ENCODE peak calls at places on chromosome 15, in seven cellular contexts. One of them, this sample, is unnamed.

GRCh38 chr15:100873029-100873677 is 6.5 kb upstream of the ALDH1A3 start:
- DNase-seq in AG08395: peak
- DNase-seq in omental fat pad: peak
- DNase-seq in tibial artery: no peak
- DNase-seq in cardiac fibroblast: peak
- DNase-seq in GM23248: peak
- DNase-seq in LoVo: peak
- DNase-seq in this sample: peak

GRCh38 chr15:84818221-84819131 is 1.3 kb downstream of the ALPK3 start:
- DNase-seq in AG08395: no peak
- DNase-seq in omental fat pad: no peak
- DNase-seq in tibial artery: peak
- DNase-seq in cardiac fibroblast: peak
- DNase-seq in GM23248: peak
- DNase-seq in LoVo: no peak
- DNase-seq in this sample: peak

GRCh38 chr15:90860942-90861675 is 7.3 kb upstream of the FURIN start:
- DNase-seq in AG08395: no peak
- DNase-seq in omental fat pad: no peak
- DNase-seq in tibial artery: no peak
- DNase-seq in cardiac fibroblast: no peak
- DNase-seq in GM23248: no peak
- DNase-seq in LoVo: no peak
- DNase-seq in this sample: no peak

GRCh38 chr15:69554321-69554961 is 101.8 kb downstream of the RPLP1 start:
- DNase-seq in AG08395: no peak
- DNase-seq in omental fat pad: no peak
- DNase-seq in tibial artery: no peak
- DNase-seq in cardiac fibroblast: peak
- DNase-seq in GM23248: no peak
- DNase-seq in LoVo: peak
- DNase-seq in this sample: no peak

GRCh38 chr15:68430471-68431036 is 1.4 kb downstream of the ITGA11 start:
- DNase-seq in AG08395: no peak
- DNase-seq in omental fat pad: no peak
- DNase-seq in tibial artery: peak
- DNase-seq in cardiac fibroblast: no peak
- DNase-seq in GM23248: peak
- DNase-seq in LoVo: no peak
- DNase-seq in this sample: no peak

GRCh38 chr15:67013696-67014095 is 51.7 kb upstream of the SMAD3 start:
- DNase-seq in AG08395: no peak
- DNase-seq in omental fat pad: no peak
- DNase-seq in tibial artery: no peak
- DNase-seq in cardiac fibroblast: peak
- DNase-seq in GM23248: no peak
- DNase-seq in LoVo: no peak
- DNase-seq in this sample: peak

GRCh38 chr15:65381445-65382145 is 3.8 kb upstream of the IGDCC3 start:
- DNase-seq in AG08395: no peak
- DNase-seq in omental fat pad: no peak
- DNase-seq in tibial artery: no peak
- DNase-seq in cardiac fibroblast: no peak
- DNase-seq in GM23248: no peak
- DNase-seq in LoVo: no peak
- DNase-seq in this sample: no peak

GRCh38 chr15:79310612-79310984 is 314 bp upstream of the TMED3 start:
- DNase-seq in AG08395: no peak
- DNase-seq in omental fat pad: no peak
- DNase-seq in tibial artery: no peak
- DNase-seq in cardiac fibroblast: peak
- DNase-seq in GM23248: peak
- DNase-seq in LoVo: no peak
- DNase-seq in this sample: peak

GRCh38 chr15:69973102-69973714 is 124.5 kb downstream of the TLE3 start:
- DNase-seq in AG08395: peak
- DNase-seq in omental fat pad: no peak
- DNase-seq in tibial artery: no peak
- DNase-seq in cardiac fibroblast: peak
- DNase-seq in GM23248: peak
- DNase-seq in LoVo: peak
- DNase-seq in this sample: peak

GRCh38 chr15:85973584-85974347 is 105.9 kb upstream of the AGBL1 start:
- DNase-seq in AG08395: no peak
- DNase-seq in omental fat pad: no peak
- DNase-seq in tibial artery: no peak
- DNase-seq in cardiac fibroblast: no peak
- DNase-seq in GM23248: no peak
- DNase-seq in LoVo: no peak
- DNase-seq in this sample: peak

GRCh38 chr15:85583404-85584390 is 203.3 kb downstream of the AKAP13 start:
- DNase-seq in AG08395: peak
- DNase-seq in omental fat pad: no peak
- DNase-seq in tibial artery: no peak
- DNase-seq in cardiac fibroblast: peak
- DNase-seq in GM23248: no peak
- DNase-seq in LoVo: peak
- DNase-seq in this sample: no peak

GRCh38 chr15:51499379-51499976 is 123.1 kb downstream of the DMXL2 start:
- DNase-seq in AG08395: peak
- DNase-seq in omental fat pad: no peak
- DNase-seq in tibial artery: no peak
- DNase-seq in cardiac fibroblast: peak
- DNase-seq in GM23248: peak
- DNase-seq in LoVo: no peak
- DNase-seq in this sample: peak

GRCh38 chr15:69408841-69409240 is 5.3 kb upstream of the KIF23 start:
- DNase-seq in AG08395: no peak
- DNase-seq in omental fat pad: no peak
- DNase-seq in tibial artery: no peak
- DNase-seq in cardiac fibroblast: no peak
- DNase-seq in GM23248: no peak
- DNase-seq in LoVo: no peak
- DNase-seq in this sample: no peak

GRCh38 chr15:60004019-60004845 is at the start of gene FOXB1:
- DNase-seq in AG08395: no peak
- DNase-seq in omental fat pad: no peak
- DNase-seq in tibial artery: no peak
- DNase-seq in cardiac fibroblast: no peak
- DNase-seq in GM23248: no peak
- DNase-seq in LoVo: no peak
- DNase-seq in this sample: no peak

GRCh38 chr15:87518957-87519356 is 737.6 kb downstream of the NTRK3 start:
- DNase-seq in AG08395: no peak
- DNase-seq in omental fat pad: no peak
- DNase-seq in tibial artery: no peak
- DNase-seq in cardiac fibroblast: no peak
- DNase-seq in GM23248: no peak
- DNase-seq in LoVo: no peak
- DNase-seq in this sample: no peak

GRCh38 chr15:67091073-67091965 is 25.9 kb downstream of the SMAD3 start:
- DNase-seq in AG08395: peak
- DNase-seq in omental fat pad: peak
- DNase-seq in tibial artery: no peak
- DNase-seq in cardiac fibroblast: peak
- DNase-seq in GM23248: peak
- DNase-seq in LoVo: no peak
- DNase-seq in this sample: peak

GRCh38 chr15:84658080-84658787 is at the start of gene NMB:
- DNase-seq in AG08395: peak
- DNase-seq in omental fat pad: peak
- DNase-seq in tibial artery: peak
- DNase-seq in cardiac fibroblast: peak
- DNase-seq in GM23248: peak
- DNase-seq in LoVo: peak
- DNase-seq in this sample: peak

GRCh38 chr15:60091150-60091549 is 87.0 kb downstream of the FOXB1 start:
- DNase-seq in AG08395: peak
- DNase-seq in omental fat pad: no peak
- DNase-seq in tibial artery: no peak
- DNase-seq in cardiac fibroblast: peak
- DNase-seq in GM23248: peak
- DNase-seq in LoVo: peak
- DNase-seq in this sample: peak

GRCh38 chr15:40092416-40093223 is 16.1 kb downstream of the BMF start:
- DNase-seq in AG08395: peak
- DNase-seq in omental fat pad: no peak
- DNase-seq in tibial artery: peak
- DNase-seq in cardiac fibroblast: peak
- DNase-seq in GM23248: peak
- DNase-seq in LoVo: peak
- DNase-seq in this sample: peak

GRCh38 chr15:63256433-63256884 is 20.9 kb upstream of the APH1B start:
- DNase-seq in AG08395: peak
- DNase-seq in omental fat pad: no peak
- DNase-seq in tibial artery: no peak
- DNase-seq in cardiac fibroblast: peak
- DNase-seq in GM23248: peak
- DNase-seq in LoVo: peak
- DNase-seq in this sample: peak

GRCh38 chr15:38690737-38691332 is 126.2 kb upstream of the RASGRP1 start:
- DNase-seq in AG08395: peak
- DNase-seq in omental fat pad: peak
- DNase-seq in tibial artery: peak
- DNase-seq in cardiac fibroblast: peak
- DNase-seq in GM23248: peak
- DNase-seq in LoVo: peak
- DNase-seq in this sample: peak

GRCh38 chr15:92848852-92849598 is 51.1 kb upstream of the CHD2 start:
- DNase-seq in AG08395: peak
- DNase-seq in omental fat pad: no peak
- DNase-seq in tibial artery: no peak
- DNase-seq in cardiac fibroblast: peak
- DNase-seq in GM23248: peak
- DNase-seq in LoVo: no peak
- DNase-seq in this sample: peak

GRCh38 chr15:93027413-93027812 is 61.6 kb downstream of the RGMA start:
- DNase-seq in AG08395: no peak
- DNase-seq in omental fat pad: no peak
- DNase-seq in tibial artery: peak
- DNase-seq in cardiac fibroblast: no peak
- DNase-seq in GM23248: peak
- DNase-seq in LoVo: no peak
- DNase-seq in this sample: no peak

GRCh38 chr15:90024406-90024805 is 23.3 kb downstream of the ZNF710 start:
- DNase-seq in AG08395: no peak
- DNase-seq in omental fat pad: no peak
- DNase-seq in tibial artery: peak
- DNase-seq in cardiac fibroblast: no peak
- DNase-seq in GM23248: no peak
- DNase-seq in LoVo: no peak
- DNase-seq in this sample: no peak

GRCh38 chr15:96324192-96324895 is 6.2 kb upstream of the NR2F2 start:
- DNase-seq in AG08395: no peak
- DNase-seq in omental fat pad: no peak
- DNase-seq in tibial artery: peak
- DNase-seq in cardiac fibroblast: peak
- DNase-seq in GM23248: no peak
- DNase-seq in LoVo: no peak
- DNase-seq in this sample: no peak

GRCh38 chr15:45113380-45113990 is 487 bp downstream of the DUOX2 start:
- DNase-seq in AG08395: no peak
- DNase-seq in omental fat pad: no peak
- DNase-seq in tibial artery: no peak
- DNase-seq in cardiac fibroblast: no peak
- DNase-seq in GM23248: no peak
- DNase-seq in LoVo: no peak
- DNase-seq in this sample: no peak

GRCh38 chr15:53869044-53869805 is 109.0 kb upstream of the UNC13C start:
- DNase-seq in AG08395: no peak
- DNase-seq in omental fat pad: no peak
- DNase-seq in tibial artery: no peak
- DNase-seq in cardiac fibroblast: no peak
- DNase-seq in GM23248: no peak
- DNase-seq in LoVo: no peak
- DNase-seq in this sample: peak

GRCh38 chr15:67812232-67812631 is 13.1 kb upstream of the SKOR1 start:
- DNase-seq in AG08395: no peak
- DNase-seq in omental fat pad: no peak
- DNase-seq in tibial artery: peak
- DNase-seq in cardiac fibroblast: no peak
- DNase-seq in GM23248: no peak
- DNase-seq in LoVo: no peak
- DNase-seq in this sample: no peak

GRCh38 chr15:93173369-93173768 is 84.4 kb upstream of the RGMA start:
- DNase-seq in AG08395: peak
- DNase-seq in omental fat pad: no peak
- DNase-seq in tibial artery: no peak
- DNase-seq in cardiac fibroblast: peak
- DNase-seq in GM23248: peak
- DNase-seq in LoVo: peak
- DNase-seq in this sample: peak

GRCh38 chr15:40257656-40258450 is 19.0 kb downstream of the PAK6 start:
- DNase-seq in AG08395: no peak
- DNase-seq in omental fat pad: no peak
- DNase-seq in tibial artery: no peak
- DNase-seq in cardiac fibroblast: no peak
- DNase-seq in GM23248: no peak
- DNase-seq in LoVo: no peak
- DNase-seq in this sample: peak

GRCh38 chr15:34116620-34117019 is 14.7 kb downstream of the PGBD4 start:
- DNase-seq in AG08395: peak
- DNase-seq in omental fat pad: no peak
- DNase-seq in tibial artery: no peak
- DNase-seq in cardiac fibroblast: no peak
- DNase-seq in GM23248: no peak
- DNase-seq in LoVo: no peak
- DNase-seq in this sample: no peak

GRCh38 chr15:73944161-73945099 is 18.2 kb downstream of the LOXL1 start:
- DNase-seq in AG08395: no peak
- DNase-seq in omental fat pad: no peak
- DNase-seq in tibial artery: peak
- DNase-seq in cardiac fibroblast: no peak
- DNase-seq in GM23248: no peak
- DNase-seq in LoVo: no peak
- DNase-seq in this sample: no peak

GRCh38 chr15:69535101-69535638 is 82.6 kb downstream of the RPLP1 start:
- DNase-seq in AG08395: peak
- DNase-seq in omental fat pad: no peak
- DNase-seq in tibial artery: peak
- DNase-seq in cardiac fibroblast: peak
- DNase-seq in GM23248: peak
- DNase-seq in LoVo: no peak
- DNase-seq in this sample: peak